ENCODE peak calls at places on chromosomes 11 and 22, in four cellular contexts. F is A549, V is H1, Y is HepG2. P is an unnamed sample.

GRCh38 chr11:10600570-10601248 is 32.2 kb upstream of the LYVE1 start:
- DNase-seq in F (no peak), V (no peak), Y (no peak), P (no peak)

GRCh38 chr22:34798605-34799004 is 267.4 kb upstream of the ISX start:
- DNase-seq in F (no peak), V (no peak), Y (no peak), P (no peak)

GRCh38 chr22:24517446-24517845 is 22.3 kb downstream of the UPB1 start:
- DNase-seq in F (no peak), V (no peak), Y (no peak), P (no peak)

GRCh38 chr11:9210224-9210921 is 54.8 kb downstream of the DENND5A start:
- DNase-seq in F (no peak), V (no peak), Y (no peak), P (no peak)

GRCh38 chr11:132744771-132745170 is 787.5 kb downstream of the OPCML start:
- DNase-seq in F (no peak), V (no peak), Y (no peak), P (no peak)

GRCh38 chr11:20762112-20762511 is 92.7 kb downstream of the NELL1 start:
- DNase-seq in F (no peak), V (no peak), Y (no peak), P (no peak)

GRCh38 chr11:118401151-118401879 is at the start of gene ATP5MG:
- DNase-seq in F (peak; percentile 68), V (peak; percentile 90), Y (peak; percentile 82), P (peak; percentile 92)

GRCh38 chr11:70528794-70529580 is 130.7 kb downstream of the CTTN start:
- DNase-seq in F (no peak), V (no peak), Y (no peak), P (no peak)

GRCh38 chr11:118820412-118821357 is 29.7 kb upstream of the DDX6 start:
- DNase-seq in F (no peak), V (peak; percentile 52), Y (no peak), P (no peak)

GRCh38 chr11:16879690-16880089 is 134.5 kb downstream of the PLEKHA7 start:
- DNase-seq in F (no peak), V (no peak), Y (no peak), P (no peak)

GRCh38 chr11:121523581-121524232 is 70.9 kb upstream of the SORL1-AS1 start:
- DNase-seq in F (no peak), V (no peak), Y (peak; percentile 21), P (no peak)

GRCh38 chr11:110434952-110435779 is 5.4 kb downstream of the FDX1 start:
- DNase-seq in F (no peak), V (no peak), Y (peak; percentile 15), P (peak; percentile 45)

GRCh38 chr11:86066606-86067229 is 2.2 kb downstream of the PICALM start:
- DNase-seq in F (no peak), V (no peak), Y (no peak), P (no peak)

GRCh38 chr22:25672685-25673084 is 69.3 kb upstream of the MYO18B start:
- DNase-seq in F (no peak), V (no peak), Y (no peak), P (no peak)

GRCh38 chr22:45968751-45969413 is 8.1 kb downstream of the WNT7B start:
- DNase-seq in F (peak; percentile 77), V (no peak), Y (no peak), P (no peak)

GRCh38 chr11:127056338-127056971 is 55.9 kb upstream of the KIRREL3 start:
- DNase-seq in F (no peak), V (no peak), Y (no peak), P (peak; percentile 18)

GRCh38 chr22:23057331-23057730 is 13.0 kb upstream of the GNAZ start:
- DNase-seq in F (no peak), V (no peak), Y (no peak), P (no peak)

GRCh38 chr22:19666663-19667593 is 47.4 kb upstream of the SEPTIN5 start:
- DNase-seq in F (no peak), V (no peak), Y (no peak), P (peak; percentile 46)

GRCh38 chr11:7004482-7004881 is 15.7 kb downstream of the ZNF214 start:
- DNase-seq in F (no peak), V (no peak), Y (no peak), P (no peak)

GRCh38 chr11:503179-503981 is 3.7 kb downstream of the RNH1 start:
- DNase-seq in F (no peak), V (no peak), Y (no peak), P (peak; percentile 58)

GRCh38 chr22:41768420-41768819 is 32.1 kb upstream of the CCDC134 start:
- DNase-seq in F (no peak), V (no peak), Y (no peak), P (no peak)

GRCh38 chr11:116853461-116854073 is 16.1 kb upstream of the APOA1 start:
- DNase-seq in F (no peak), V (no peak), Y (no peak), P (no peak)

GRCh38 chr11:116420030-116420429 is 352.8 kb downstream of the BUD13 start:
- DNase-seq in F (no peak), V (no peak), Y (no peak), P (no peak)

GRCh38 chr11:117868815-117869642 is 7.4 kb downstream of the FXYD6 start:
- DNase-seq in F (no peak), V (no peak), Y (no peak), P (no peak)

GRCh38 chr11:65872555-65873279 is at the start of gene EFEMP2:
- DNase-seq in F (no peak), V (peak; percentile 61), Y (no peak), P (no peak)

GRCh38 chr11:59678813-59679165 is 10.0 kb upstream of the PATL1 start:
- DNase-seq in F (no peak), V (no peak), Y (no peak), P (no peak)

GRCh38 chr11:17719940-17720795 is 797 bp downstream of the MYOD1 start:
- DNase-seq in F (no peak), V (peak; percentile 81), Y (no peak), P (no peak)

GRCh38 chr22:35648066-35649025 is at the start of gene APOL6:
- DNase-seq in F (peak; percentile 15), V (peak; percentile 47), Y (peak; percentile 76), P (no peak)

GRCh38 chr11:4926607-4927006 is 2.5 kb upstream of the OR51G1 start:
- DNase-seq in F (no peak), V (no peak), Y (no peak), P (no peak)

GRCh38 chr22:37808294-37808657 is 542 bp downstream of the GCAT start:
- DNase-seq in F (no peak), V (no peak), Y (no peak), P (no peak)

GRCh38 chr11:10032991-10033390 is 261.0 kb downstream of the SBF2 start:
- DNase-seq in F (no peak), V (no peak), Y (no peak), P (no peak)

GRCh38 chr11:126307706-126308105 is 3.8 kb downstream of the DCPS start:
- DNase-seq in F (no peak), V (peak; percentile 59), Y (peak; percentile 35), P (peak; percentile 66)

GRCh38 chr22:18056161-18056666 is 21.6 kb upstream of the PEX26 start:
- DNase-seq in F (no peak), V (no peak), Y (peak; percentile 77), P (no peak)
- TF ChIP-seq PHF8 in F (no peak), V (no peak), Y (no peak), P (no peak)

GRCh38 chr11:43874738-43875137 is 5.9 kb upstream of the ALKBH3 start:
- DNase-seq in F (no peak), V (no peak), Y (no peak), P (no peak)

GRCh38 chr11:43870981-43871550 is 9.6 kb upstream of the ALKBH3 start:
- DNase-seq in F (no peak), V (no peak), Y (no peak), P (no peak)

GRCh38 chr11:43866520-43866919 is 14.1 kb upstream of the ALKBH3 start:
- DNase-seq in F (no peak), V (no peak), Y (no peak), P (no peak)

GRCh38 chr11:43866969-43867368 is 13.7 kb upstream of the ALKBH3 start:
- DNase-seq in F (no peak), V (no peak), Y (no peak), P (no peak)

GRCh38 chr11:43868852-43869567 is 11.6 kb upstream of the ALKBH3 start:
- DNase-seq in F (no peak), V (no peak), Y (peak; percentile 41), P (peak; percentile 79)
- TF ChIP-seq PHF8 in F (no peak), V (no peak), Y (no peak), P (no peak)

GRCh38 chr11:102293873-102294601 is 23.2 kb upstream of the BIRC3 start:
- DNase-seq in F (no peak), V (no peak), Y (peak; percentile 54), P (peak; percentile 51)

GRCh38 chr11:102295045-102295444 is 22.2 kb upstream of the BIRC3 start:
- DNase-seq in F (no peak), V (no peak), Y (no peak), P (no peak)

GRCh38 chr11:102291831-102292230 is 25.5 kb upstream of the BIRC3 start:
- DNase-seq in F (no peak), V (no peak), Y (no peak), P (no peak)

GRCh38 chr11:102289510-102290078 is 27.7 kb upstream of the BIRC3 start:
- DNase-seq in F (no peak), V (no peak), Y (no peak), P (no peak)

GRCh38 chr11:102292951-102293350 is 24.3 kb upstream of the BIRC3 start:
- DNase-seq in F (no peak), V (no peak), Y (no peak), P (no peak)
- TF ChIP-seq PHF8 in F (no peak), V (no peak), Y (no peak), P (no peak)

GRCh38 chr22:50459016-50459415 is 15.8 kb downstream of the SBF1 start:
- DNase-seq in F (no peak), V (no peak), Y (no peak), P (no peak)

GRCh38 chr22:50461979-50462540 is 12.8 kb downstream of the SBF1 start:
- DNase-seq in F (no peak), V (no peak), Y (no peak), P (no peak)

GRCh38 chr22:50461536-50461935 is 13.3 kb downstream of the SBF1 start:
- DNase-seq in F (no peak), V (no peak), Y (no peak), P (no peak)

GRCh38 chr22:50459443-50460140 is 15.2 kb downstream of the SBF1 start:
- DNase-seq in F (no peak), V (no peak), Y (no peak), P (no peak)

DNA sequence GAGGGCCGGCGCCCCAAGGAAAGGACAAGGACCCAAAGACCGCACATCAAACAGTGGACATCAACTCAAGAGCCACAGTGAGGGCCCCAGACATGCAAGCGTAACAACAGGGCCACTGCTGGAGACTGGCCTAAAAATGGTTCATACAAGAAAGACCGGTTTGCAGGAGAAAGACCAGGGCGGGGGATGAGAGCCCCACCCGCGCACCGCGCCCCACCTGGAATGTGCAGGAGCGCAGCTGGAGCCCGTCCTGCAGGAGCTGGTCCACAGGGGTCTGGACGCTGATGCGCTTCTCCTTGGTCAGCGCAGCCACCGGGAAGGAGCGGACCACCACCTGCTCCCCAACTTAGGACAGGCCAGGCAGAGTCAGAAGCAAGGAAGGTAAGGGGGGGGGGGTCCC is 13.9 kb downstream of the SBF1 start:
- DNase-seq in F (no peak), V (no peak), Y (no peak), P (no peak)
- TF ChIP-seq PHF8 in F (no peak), V (no peak), Y (no peak), P (no peak)